ENCODE peak calls at places on chromosome 22, in six cellular contexts. F is fibroblast of mammary gland, L is right lobe of liver, V is osteoblast, I is heart right ventricle, H is Calu3. G is an unnamed sample.

GRCh38 chr22:38755155-38755910 is 465 bp downstream of the SUN2 start:
- DNase-seq in F (peak), L (peak), V (peak), I (peak), H (peak), G (no peak)

GRCh38 chr22:48177591-48177990 is 1415.1 kb downstream of the TBC1D22A start:
- DNase-seq in F (no peak), L (no peak), V (no peak), I (no peak), H (no peak), G (no peak)

GRCh38 chr22:46083383-46084350 is 66.7 kb upstream of the PPARA start:
- DNase-seq in F (no peak), L (peak), V (no peak), I (peak), H (no peak), G (peak)

GRCh38 chr22:36329217-36330078 is 58.3 kb downstream of the MYH9 start:
- DNase-seq in F (peak), L (no peak), V (peak), I (no peak), H (peak), G (no peak)

GRCh38 chr22:24189249-24190158 is 8.2 kb downstream of the SUSD2 start:
- DNase-seq in F (peak), L (peak), V (peak), I (peak), H (peak), G (peak)

GRCh38 chr22:42768385-42769035 is 47.8 kb upstream of the A4GALT start:
- DNase-seq in F (no peak), L (no peak), V (no peak), I (no peak), H (no peak), G (no peak)

GRCh38 chr22:45867118-45867905 is 109.7 kb downstream of the WNT7B start:
- DNase-seq in F (peak), L (peak), V (peak), I (peak), H (no peak), G (peak)

GRCh38 chr22:23818541-23818940 is 20.3 kb downstream of the DERL3 start:
- DNase-seq in F (no peak), L (no peak), V (no peak), I (no peak), H (no peak), G (no peak)

GRCh38 chr22:25067851-25068421 is 115.4 kb downstream of the KIAA1671 start:
- DNase-seq in F (no peak), L (no peak), V (peak), I (no peak), H (no peak), G (no peak)

GRCh38 chr22:49551897-49552659 is 275.6 kb downstream of the BRD1 start:
- DNase-seq in F (no peak), L (no peak), V (peak), I (no peak), H (no peak), G (no peak)

GRCh38 chr22:25741692-25742626 is at the start of gene MYO18B:
- DNase-seq in F (no peak), L (no peak), V (peak), I (peak), H (no peak), G (no peak)

GRCh38 chr22:41286639-41287091 is 678 bp upstream of the RANGAP1 start:
- DNase-seq in F (peak), L (peak), V (peak), I (no peak), H (peak), G (no peak)

GRCh38 chr22:20131856-20132685 is 467 bp downstream of the ZDHHC8 start:
- DNase-seq in F (peak), L (peak), V (peak), I (peak), H (peak), G (no peak)

GRCh38 chr22:45996241-45997076 is 19.5 kb upstream of the WNT7B start:
- DNase-seq in F (peak), L (peak), V (peak), I (peak), H (no peak), G (peak)

GRCh38 chr22:47213571-47214230 is 451.3 kb downstream of the TBC1D22A start:
- DNase-seq in F (peak), L (no peak), V (peak), I (no peak), H (peak), G (no peak)

GRCh38 chr22:33666249-33666648 is 254.0 kb downstream of the LARGE1 start:
- DNase-seq in F (no peak), L (no peak), V (no peak), I (no peak), H (no peak), G (no peak)

GRCh38 chr22:41320416-41321240 is 19.3 kb downstream of the ZC3H7B start:
- DNase-seq in F (no peak), L (no peak), V (peak), I (no peak), H (no peak), G (no peak)

GRCh38 chr22:39300198-39300830 is 19.1 kb downstream of the RPL3 start:
- DNase-seq in F (no peak), L (no peak), V (peak), I (peak), H (no peak), G (no peak)

GRCh38 chr22:23822101-23822671 is 16.6 kb downstream of the DERL3 start:
- DNase-seq in F (no peak), L (no peak), V (no peak), I (no peak), H (no peak), G (peak)

GRCh38 chr22:23138584-23139469 is 3.0 kb downstream of the RSPH14 start:
- DNase-seq in F (no peak), L (no peak), V (no peak), I (no peak), H (no peak), G (no peak)

GRCh38 chr22:50528682-50529415 is 963 bp downstream of the TYMP start:
- DNase-seq in F (no peak), L (peak), V (peak), I (no peak), H (no peak), G (no peak)

GRCh38 chr22:48478124-48478523 is 1349.5 kb downstream of the BRD1 start:
- DNase-seq in F (no peak), L (no peak), V (no peak), I (no peak), H (no peak), G (peak)

GRCh38 chr22:20149257-20150250 is 1.3 kb downstream of the CCDC188 start:
- DNase-seq in F (no peak), L (no peak), V (no peak), I (no peak), H (no peak), G (no peak)

GRCh38 chr22:25021409-25021808 is 68.9 kb downstream of the KIAA1671 start:
- DNase-seq in F (no peak), L (no peak), V (no peak), I (no peak), H (no peak), G (no peak)

GRCh38 chr22:26134654-26135330 is 34.5 kb upstream of the SEZ6L start:
- DNase-seq in F (no peak), L (no peak), V (no peak), I (no peak), H (no peak), G (no peak)

GRCh38 chr22:32649515-32650200 is 151.8 kb upstream of the TIMP3 start:
- DNase-seq in F (peak), L (no peak), V (peak), I (no peak), H (no peak), G (no peak)

GRCh38 chr22:48864748-48865147 is 962.9 kb downstream of the BRD1 start:
- DNase-seq in F (no peak), L (no peak), V (no peak), I (no peak), H (no peak), G (peak)

GRCh38 chr22:24833881-24834495 is 28.0 kb downstream of the SGSM1 start:
- DNase-seq in F (no peak), L (no peak), V (no peak), I (no peak), H (no peak), G (no peak)

GRCh38 chr22:22576244-22576988 is 17.4 kb upstream of the PRAME start:
- DNase-seq in F (peak), L (peak), V (no peak), I (peak), H (peak), G (no peak)

GRCh38 chr22:20819471-20819870 is 39.1 kb downstream of the PI4KA start:
- DNase-seq in F (no peak), L (no peak), V (no peak), I (no peak), H (no peak), G (no peak)

GRCh38 chr22:25113316-25113721 is 86.3 kb upstream of the CRYBB3 start:
- DNase-seq in F (no peak), L (peak), V (no peak), I (no peak), H (peak), G (no peak)

DNA sequence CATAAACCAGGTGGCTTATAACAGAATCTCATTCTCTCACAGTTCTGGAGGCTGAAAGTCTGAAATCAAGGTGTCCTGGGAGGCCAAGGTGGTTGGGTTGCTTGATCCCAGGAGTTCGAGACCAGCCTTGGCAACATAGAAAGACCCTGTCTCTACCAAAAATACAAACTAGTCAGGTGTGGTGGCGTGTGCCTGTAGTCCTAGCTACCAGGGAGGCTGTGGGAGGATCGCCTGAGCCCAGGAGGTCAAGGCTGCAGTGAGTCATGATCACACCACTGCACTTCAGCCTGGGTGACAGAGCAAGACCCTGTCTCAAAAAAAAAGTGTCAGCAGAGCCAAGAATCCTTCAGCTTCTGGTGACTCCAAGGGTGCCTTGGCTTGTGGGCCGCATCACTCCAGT is 8.9 kb upstream of the PRR5 start:
- DNase-seq in F (no peak), L (no peak), V (no peak), I (no peak), H (no peak), G (no peak)
- TF ChIP-seq CTCF in F (no peak), L (no peak), V (no peak), I (no peak), H (no peak), G (no peak)

DNA sequence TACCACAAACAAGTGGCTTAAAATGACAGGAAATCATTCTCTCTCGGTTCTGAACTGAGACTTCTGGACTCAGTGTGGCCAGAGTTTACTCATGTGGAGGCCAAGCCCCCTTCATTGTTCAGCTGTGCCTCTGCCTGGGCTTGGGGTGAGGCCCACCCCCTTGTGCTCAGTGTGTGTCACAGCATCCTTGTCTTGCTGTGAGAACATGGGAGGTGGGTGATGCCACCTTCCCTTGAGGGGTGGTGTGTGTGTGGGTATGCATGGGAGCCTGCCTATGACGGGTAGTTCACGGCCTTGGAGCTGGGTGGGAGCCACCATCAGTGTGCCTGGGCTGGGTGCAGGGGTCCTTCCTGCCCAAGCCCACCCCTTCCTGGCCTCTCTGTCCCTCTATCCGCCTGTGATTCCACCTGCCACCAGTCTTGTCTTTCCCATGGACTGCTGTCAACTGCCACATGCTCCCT is 101.7 kb downstream of the MORC2 start:
- DNase-seq in F (no peak), L (no peak), V (peak), I (no peak), H (no peak), G (no peak)
- TF ChIP-seq CTCF in F (peak), L (no peak), V (no peak), I (peak), H (no peak), G (peak)

DNA sequence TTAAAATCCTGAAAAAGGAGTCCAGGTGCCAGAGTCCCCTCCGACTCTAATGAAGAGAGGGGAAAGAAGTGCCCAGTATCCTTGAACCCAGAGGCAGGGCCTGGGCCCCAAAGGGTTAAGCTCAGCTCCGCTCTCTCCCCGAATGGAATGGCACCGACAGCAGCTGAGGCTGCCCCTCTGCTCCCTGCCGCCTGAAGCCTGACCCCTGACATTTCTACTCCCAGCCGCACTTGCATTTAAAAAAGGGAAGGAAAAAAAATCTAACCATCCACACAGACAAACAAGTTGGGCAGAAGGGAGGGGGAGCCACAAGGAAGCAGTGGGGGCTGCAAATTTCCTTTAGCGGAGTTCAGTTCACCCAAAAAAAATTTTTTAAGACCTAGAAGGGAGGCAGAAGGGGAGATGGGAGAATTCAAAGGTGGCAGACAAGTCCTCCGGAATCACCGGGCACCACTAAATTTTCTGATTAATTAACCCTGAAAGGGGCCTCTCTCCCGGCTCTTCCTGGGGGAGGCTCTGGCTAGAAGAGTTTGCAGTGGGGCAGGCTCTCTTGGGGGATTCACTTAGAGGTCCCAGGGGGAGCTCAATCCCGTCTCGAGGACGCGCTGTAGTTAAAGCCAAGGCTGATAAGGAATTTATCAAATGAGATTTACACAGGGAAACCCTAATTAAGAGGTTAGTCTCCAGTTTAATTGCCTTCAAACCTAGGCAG is 25.7 kb downstream of the MN1 start:
- DNase-seq in F (no peak), L (no peak), V (peak), I (no peak), H (no peak), G (no peak)
- TF ChIP-seq CTCF in F (no peak), L (no peak), V (no peak), I (no peak), H (no peak), G (no peak)

GRCh38 chr22:19103881-19104821 is 18.1 kb downstream of the DGCR2 start:
- DNase-seq in F (no peak), L (no peak), V (no peak), I (no peak), H (no peak), G (peak)

GRCh38 chr22:19105456-19105855 is 16.8 kb downstream of the DGCR2 start:
- DNase-seq in F (no peak), L (no peak), V (no peak), I (no peak), H (no peak), G (peak)

GRCh38 chr22:19107730-19108074 is 14.5 kb downstream of the DGCR2 start:
- DNase-seq in F (no peak), L (no peak), V (no peak), I (no peak), H (no peak), G (peak)

GRCh38 chr22:19106886-19107729 is 15.1 kb downstream of the DGCR2 start:
- DNase-seq in F (no peak), L (no peak), V (no peak), I (no peak), H (no peak), G (peak)

DNA sequence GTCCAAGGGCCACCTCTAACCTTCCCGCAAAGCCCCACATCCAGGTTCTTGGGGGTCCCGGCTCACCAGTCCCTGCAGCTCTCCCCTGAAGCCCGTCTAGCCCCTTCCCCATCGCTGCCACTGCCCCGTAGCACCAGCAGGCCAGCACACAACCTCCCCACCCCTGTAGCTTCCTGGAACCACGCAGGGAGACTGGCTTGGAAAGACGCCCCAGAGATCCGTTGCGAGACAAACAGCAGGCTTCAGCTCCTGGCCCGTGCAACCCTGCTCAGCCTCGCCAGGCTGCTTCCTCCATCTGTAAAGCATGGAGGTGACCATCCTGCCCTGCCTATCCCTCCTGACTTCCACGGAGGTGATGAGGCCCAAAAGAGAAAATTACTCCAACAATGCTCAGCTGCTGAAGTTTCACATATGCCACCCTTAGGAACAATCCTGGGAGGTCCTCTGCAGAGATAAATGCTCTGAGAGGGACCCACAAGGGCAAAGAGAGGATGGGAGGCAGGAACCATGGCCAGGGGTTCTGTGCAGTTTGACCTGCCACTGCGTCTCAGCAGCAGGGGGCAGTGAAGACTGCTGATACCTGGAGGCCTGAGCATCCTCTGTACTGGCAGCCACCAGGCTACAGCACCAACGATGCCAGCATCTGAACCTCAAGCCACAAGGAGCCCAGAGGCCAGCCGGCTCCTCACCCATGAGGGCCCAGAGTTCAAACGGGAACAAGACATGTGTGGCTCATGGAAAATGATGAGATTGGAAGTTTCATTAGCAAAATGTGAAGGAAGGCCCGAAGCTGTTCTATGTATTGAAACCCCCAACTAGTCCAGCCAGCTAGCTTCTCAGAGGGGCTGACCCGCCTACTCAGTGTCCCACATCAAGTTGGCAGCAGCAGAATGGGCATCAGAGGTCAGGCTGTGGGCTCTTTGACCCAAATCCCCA is 16.1 kb downstream of the DGCR2 start:
- DNase-seq in F (no peak), L (no peak), V (no peak), I (no peak), H (no peak), G (peak)
- TF ChIP-seq CTCF in F (peak), L (peak), V (peak), I (peak), H (peak), G (no peak)

DNA sequence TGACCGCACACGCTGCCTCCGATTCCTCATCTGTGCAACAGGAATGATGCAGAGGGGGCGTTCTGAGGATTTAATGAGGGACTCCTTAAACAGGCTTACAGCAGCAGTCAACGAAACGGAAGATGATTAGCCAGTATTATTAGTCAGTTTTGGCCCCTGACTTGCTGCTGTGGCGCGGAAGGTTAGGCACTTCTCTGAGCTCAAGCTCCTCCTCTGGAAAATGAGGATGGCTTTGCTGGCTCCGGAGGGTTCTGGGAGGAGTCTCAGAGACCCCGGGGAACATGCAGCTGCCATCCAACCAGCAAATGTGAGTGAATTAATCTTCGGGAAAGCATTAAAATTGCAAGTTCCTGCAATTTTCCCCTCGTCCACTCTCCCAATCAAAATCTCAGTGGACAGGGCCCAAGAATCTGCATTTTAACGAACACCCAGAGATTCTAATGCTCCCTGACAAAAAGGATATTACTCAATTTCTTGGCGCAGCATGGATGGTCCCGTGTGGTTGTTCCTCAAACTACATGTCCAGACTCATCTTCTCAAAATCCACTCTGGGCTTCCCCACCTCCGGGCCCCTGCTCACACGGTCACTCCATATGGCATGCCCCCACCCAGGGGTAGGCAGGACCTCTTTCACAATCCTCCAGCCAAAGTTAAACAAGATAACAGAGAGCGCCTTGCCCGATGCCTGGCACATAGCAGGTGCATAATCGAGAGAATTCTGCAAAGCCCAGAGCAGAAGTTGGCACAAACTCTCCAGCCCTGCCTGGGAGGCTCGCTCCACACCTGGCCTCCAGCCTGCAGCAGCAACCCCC is 6.4 kb downstream of the ELFN2 start:
- DNase-seq in F (peak), L (no peak), V (peak), I (no peak), H (no peak), G (no peak)
- TF ChIP-seq CTCF in F (no peak), L (no peak), V (no peak), I (peak), H (peak), G (no peak)

GRCh38 chr22:28772633-28773460 is at the start of gene CCDC117:
- DNase-seq in F (peak), L (peak), V (peak), I (peak), H (peak), G (peak)
- TF ChIP-seq CTCF in F (no peak), L (no peak), V (no peak), I (no peak), H (peak), G (peak)

G was measured in chondrocyte.